ENCODE peak calls at places on chromosomes 5 and 9, in six cellular contexts. One of them, this sample, is unnamed.

GRCh38 chr9:76619645-76620044 is 144.6 kb upstream of the PCA3 start:
- DNase-seq in activated CD4-positive, alpha-beta T cell treated with anti-CD3 and anti-CD28 coated beads, Interleukin-2, amount 50 U/mL, for 1 hour: no peak
- DNase-seq in stimulated activated CD4-positive, alpha-beta T cell treated with anti-CD3 and anti-CD28 coated beads, TNF-alpha, amount 100 ng/mL, for 1 hour: no peak
- DNase-seq in ELR: no peak
- DNase-seq in islet precursor cell: no peak
- DNase-seq in Karpas-422: no peak
- DNase-seq in this sample: no peak

GRCh38 chr5:27020965-27021364 is 17.4 kb downstream of the CDH9 start:
- DNase-seq in activated CD4-positive, alpha-beta T cell treated with anti-CD3 and anti-CD28 coated beads, Interleukin-2, amount 50 U/mL, for 1 hour: no peak
- DNase-seq in Karpas-422: peak
- DNase-seq in ELR: peak
- DNase-seq in islet precursor cell: no peak
- DNase-seq in stimulated activated CD4-positive, alpha-beta T cell treated with anti-CD3 and anti-CD28 coated beads, TNF-alpha, amount 100 ng/mL, for 1 hour: no peak
- DNase-seq in this sample: no peak

GRCh38 chr9:19431361-19432171 is 22.8 kb downstream of the ACER2 start:
- DNase-seq in islet precursor cell: no peak
- DNase-seq in ELR: no peak
- DNase-seq in Karpas-422: no peak
- DNase-seq in stimulated activated CD4-positive, alpha-beta T cell treated with anti-CD3 and anti-CD28 coated beads, TNF-alpha, amount 100 ng/mL, for 1 hour: no peak
- DNase-seq in activated CD4-positive, alpha-beta T cell treated with anti-CD3 and anti-CD28 coated beads, Interleukin-2, amount 50 U/mL, for 1 hour: no peak
- DNase-seq in this sample: no peak

GRCh38 chr9:16928179-16928945 is 57.9 kb upstream of the BNC2 start:
- DNase-seq in stimulated activated CD4-positive, alpha-beta T cell treated with anti-CD3 and anti-CD28 coated beads, TNF-alpha, amount 100 ng/mL, for 1 hour: no peak
- DNase-seq in Karpas-422: no peak
- DNase-seq in activated CD4-positive, alpha-beta T cell treated with anti-CD3 and anti-CD28 coated beads, Interleukin-2, amount 50 U/mL, for 1 hour: no peak
- DNase-seq in islet precursor cell: no peak
- DNase-seq in ELR: peak
- DNase-seq in this sample: no peak

GRCh38 chr5:86981898-86982297 is 285.8 kb upstream of the RASA1 start:
- DNase-seq in islet precursor cell: no peak
- DNase-seq in activated CD4-positive, alpha-beta T cell treated with anti-CD3 and anti-CD28 coated beads, Interleukin-2, amount 50 U/mL, for 1 hour: no peak
- DNase-seq in stimulated activated CD4-positive, alpha-beta T cell treated with anti-CD3 and anti-CD28 coated beads, TNF-alpha, amount 100 ng/mL, for 1 hour: no peak
- DNase-seq in ELR: peak
- DNase-seq in Karpas-422: no peak
- DNase-seq in this sample: no peak

GRCh38 chr5:2802693-2803365 is 51.4 kb upstream of the IRX2 start:
- DNase-seq in stimulated activated CD4-positive, alpha-beta T cell treated with anti-CD3 and anti-CD28 coated beads, TNF-alpha, amount 100 ng/mL, for 1 hour: no peak
- DNase-seq in islet precursor cell: no peak
- DNase-seq in activated CD4-positive, alpha-beta T cell treated with anti-CD3 and anti-CD28 coated beads, Interleukin-2, amount 50 U/mL, for 1 hour: no peak
- DNase-seq in ELR: no peak
- DNase-seq in Karpas-422: no peak
- DNase-seq in this sample: no peak

GRCh38 chr5:81786509-81786908 is 35.6 kb upstream of the SSBP2 start:
- DNase-seq in islet precursor cell: no peak
- DNase-seq in ELR: no peak
- DNase-seq in stimulated activated CD4-positive, alpha-beta T cell treated with anti-CD3 and anti-CD28 coated beads, TNF-alpha, amount 100 ng/mL, for 1 hour: no peak
- DNase-seq in Karpas-422: no peak
- DNase-seq in activated CD4-positive, alpha-beta T cell treated with anti-CD3 and anti-CD28 coated beads, Interleukin-2, amount 50 U/mL, for 1 hour: no peak
- DNase-seq in this sample: no peak

GRCh38 chr5:16721151-16722102 is 104.6 kb upstream of the RETREG1 start:
- DNase-seq in activated CD4-positive, alpha-beta T cell treated with anti-CD3 and anti-CD28 coated beads, Interleukin-2, amount 50 U/mL, for 1 hour: no peak
- DNase-seq in Karpas-422: no peak
- DNase-seq in stimulated activated CD4-positive, alpha-beta T cell treated with anti-CD3 and anti-CD28 coated beads, TNF-alpha, amount 100 ng/mL, for 1 hour: no peak
- DNase-seq in islet precursor cell: no peak
- DNase-seq in ELR: no peak
- DNase-seq in this sample: no peak

GRCh38 chr5:115979628-115980041 is 17.4 kb downstream of the LVRN start:
- DNase-seq in activated CD4-positive, alpha-beta T cell treated with anti-CD3 and anti-CD28 coated beads, Interleukin-2, amount 50 U/mL, for 1 hour: no peak
- DNase-seq in Karpas-422: no peak
- DNase-seq in islet precursor cell: no peak
- DNase-seq in ELR: peak
- DNase-seq in stimulated activated CD4-positive, alpha-beta T cell treated with anti-CD3 and anti-CD28 coated beads, TNF-alpha, amount 100 ng/mL, for 1 hour: no peak
- DNase-seq in this sample: no peak

GRCh38 chr5:71862661-71863060 is 143.6 kb downstream of the CARTPT start:
- DNase-seq in ELR: no peak
- DNase-seq in activated CD4-positive, alpha-beta T cell treated with anti-CD3 and anti-CD28 coated beads, Interleukin-2, amount 50 U/mL, for 1 hour: no peak
- DNase-seq in Karpas-422: no peak
- DNase-seq in stimulated activated CD4-positive, alpha-beta T cell treated with anti-CD3 and anti-CD28 coated beads, TNF-alpha, amount 100 ng/mL, for 1 hour: no peak
- DNase-seq in islet precursor cell: no peak
- DNase-seq in this sample: no peak

GRCh38 chr5:60687927-60688720 is 11.8 kb downstream of the DEPDC1B start:
- DNase-seq in stimulated activated CD4-positive, alpha-beta T cell treated with anti-CD3 and anti-CD28 coated beads, TNF-alpha, amount 100 ng/mL, for 1 hour: no peak
- DNase-seq in ELR: peak
- DNase-seq in islet precursor cell: peak
- DNase-seq in Karpas-422: peak
- DNase-seq in activated CD4-positive, alpha-beta T cell treated with anti-CD3 and anti-CD28 coated beads, Interleukin-2, amount 50 U/mL, for 1 hour: no peak
- DNase-seq in this sample: no peak

GRCh38 chr5:157390179-157390923 is 69.7 kb upstream of the NIPAL4 start:
- DNase-seq in activated CD4-positive, alpha-beta T cell treated with anti-CD3 and anti-CD28 coated beads, Interleukin-2, amount 50 U/mL, for 1 hour: peak
- DNase-seq in stimulated activated CD4-positive, alpha-beta T cell treated with anti-CD3 and anti-CD28 coated beads, TNF-alpha, amount 100 ng/mL, for 1 hour: no peak
- DNase-seq in ELR: peak
- DNase-seq in Karpas-422: peak
- DNase-seq in islet precursor cell: peak
- DNase-seq in this sample: peak

GRCh38 chr9:135909371-135909770 is 2.0 kb upstream of the CAMSAP1 start:
- DNase-seq in islet precursor cell: no peak
- DNase-seq in ELR: no peak
- DNase-seq in activated CD4-positive, alpha-beta T cell treated with anti-CD3 and anti-CD28 coated beads, Interleukin-2, amount 50 U/mL, for 1 hour: no peak
- DNase-seq in stimulated activated CD4-positive, alpha-beta T cell treated with anti-CD3 and anti-CD28 coated beads, TNF-alpha, amount 100 ng/mL, for 1 hour: no peak
- DNase-seq in Karpas-422: no peak
- DNase-seq in this sample: no peak

GRCh38 chr9:17630531-17630949 is 51.7 kb downstream of the SH3GL2 start:
- DNase-seq in stimulated activated CD4-positive, alpha-beta T cell treated with anti-CD3 and anti-CD28 coated beads, TNF-alpha, amount 100 ng/mL, for 1 hour: no peak
- DNase-seq in ELR: no peak
- DNase-seq in activated CD4-positive, alpha-beta T cell treated with anti-CD3 and anti-CD28 coated beads, Interleukin-2, amount 50 U/mL, for 1 hour: no peak
- DNase-seq in islet precursor cell: peak
- DNase-seq in Karpas-422: no peak
- DNase-seq in this sample: no peak

GRCh38 chr9:20361220-20361619 is 261.1 kb downstream of the MLLT3 start:
- DNase-seq in Karpas-422: no peak
- DNase-seq in stimulated activated CD4-positive, alpha-beta T cell treated with anti-CD3 and anti-CD28 coated beads, TNF-alpha, amount 100 ng/mL, for 1 hour: no peak
- DNase-seq in islet precursor cell: no peak
- DNase-seq in ELR: no peak
- DNase-seq in activated CD4-positive, alpha-beta T cell treated with anti-CD3 and anti-CD28 coated beads, Interleukin-2, amount 50 U/mL, for 1 hour: no peak
- DNase-seq in this sample: no peak

This sample was measured in CD4-positive, alpha-beta memory T cell.